ENCODE peak calls at places on chromosome 11, in eight cellular contexts. E is stimulated activated CD4-positive, alpha-beta T cell treated with anti-CD3 and anti-CD28 coated beads, Interleukin-15, amount 100 ng/mL, for 1 hour; L is activated CD8-positive, alpha-beta T cell treated with anti-CD3 and anti-CD28 coated beads for 36 hours; W is aorta; O is central memory CD4-positive, alpha-beta T cell; Y is hypothalamus; G is endothelial cell; I is activated naive CD4-positive, alpha-beta T cell. H is an unnamed sample.

GRCh38 chr11:2732940-2733628 is 33.3 kb upstream of the KCNQ1OT1 start:
- DNase-seq in O (no peak), G (no peak), L (no peak), W (no peak), E (no peak), I (no peak), Y (no peak), H (no peak)

GRCh38 chr11:119694334-119694733 is 34.7 kb downstream of the NECTIN1 start:
- DNase-seq in O (no peak), Y (no peak), W (no peak), I (no peak), G (no peak), L (peak), E (no peak), H (no peak)

GRCh38 chr11:3026803-3027202 is 30.4 kb downstream of the CARS1 start:
- DNase-seq in L (no peak), Y (no peak), O (no peak), E (no peak), W (no peak), I (no peak), G (no peak), H (no peak)

GRCh38 chr11:65639623-65640482 is 2.0 kb downstream of the SIPA1 start:
- DNase-seq in G (peak), I (no peak), E (no peak), L (peak), Y (no peak), O (peak), W (no peak), H (no peak)

GRCh38 chr11:76658231-76658630 is 12.3 kb downstream of the LRRC32 start:
- DNase-seq in I (no peak), E (no peak), W (no peak), Y (no peak), L (no peak), O (no peak), G (no peak), H (peak)

GRCh38 chr11:2139118-2139490 is at the start of gene IGF2:
- DNase-seq in L (no peak), E (no peak), W (no peak), I (no peak), O (no peak), G (no peak), Y (no peak), H (no peak)

GRCh38 chr11:2507212-2507901 is 62.5 kb downstream of the KCNQ1 start:
- DNase-seq in L (no peak), W (no peak), E (no peak), Y (no peak), O (no peak), I (no peak), G (no peak), H (no peak)

GRCh38 chr11:99325807-99326206 is 305.1 kb downstream of the CNTN5 start:
- DNase-seq in O (no peak), Y (no peak), G (no peak), W (no peak), E (no peak), I (no peak), L (no peak), H (no peak)

GRCh38 chr11:130633466-130633865 is 185.0 kb downstream of the ADAMTS15 start:
- DNase-seq in Y (no peak), W (no peak), L (no peak), E (no peak), O (no peak), I (no peak), G (no peak), H (no peak)